ENCODE peak calls at places on chromosomes 16 and 17, in five cellular contexts. E, M, B, G and P are unnamed samples.

GRCh38 chr17:76593338-76593737 is 7.7 kb upstream of the ST6GALNAC2 start:
- DNase-seq in E (no peak), M (no peak), B (no peak), G (peak), P (no peak)

GRCh38 chr17:37488009-37488604 is 1.6 kb upstream of the DUSP14 start:
- DNase-seq in E (no peak), M (no peak), B (no peak), G (peak), P (peak)

GRCh38 chr16:78611318-78611717 is 511.9 kb downstream of the WWOX start:
- DNase-seq in E (no peak), M (no peak), B (no peak), G (no peak), P (no peak)

GRCh38 chr17:78958556-78959191 is 21.0 kb downstream of the LGALS3BP start:
- DNase-seq in E (peak), M (no peak), B (no peak), G (peak), P (no peak)

GRCh38 chr16:3046506-3047386 is at the start of gene MMP25:
- DNase-seq in E (no peak), M (no peak), B (peak), G (no peak), P (no peak)

GRCh38 chr16:1768061-1768766 is 3.1 kb downstream of the NME3 start:
- DNase-seq in E (no peak), M (no peak), B (no peak), G (no peak), P (no peak)

GRCh38 chr17:34584805-34585416 is 5.5 kb downstream of the TMEM132E start:
- DNase-seq in E (no peak), M (no peak), B (no peak), G (peak), P (no peak)

GRCh38 chr17:47286198-47286914 is 32.7 kb downstream of the ITGB3 start:
- DNase-seq in E (no peak), M (no peak), B (no peak), G (no peak), P (no peak)

GRCh38 chr16:22098538-22099255 is 6.4 kb downstream of the VWA3A start:
- DNase-seq in E (no peak), M (peak), B (no peak), G (peak), P (peak)

GRCh38 chr16:30876867-30877266 is 17.0 kb downstream of the BCL7C start:
- DNase-seq in E (no peak), M (no peak), B (no peak), G (peak), P (peak)

GRCh38 chr16:89815639-89816348 is 653 bp downstream of the FANCA start:
- DNase-seq in E (no peak), M (no peak), B (peak), G (peak), P (peak)

GRCh38 chr17:34755981-34756669 is 176.7 kb downstream of the TMEM132E start:
- DNase-seq in E (peak), M (no peak), B (no peak), G (no peak), P (no peak)

GRCh38 chr17:3794890-3795757 is 5.9 kb downstream of the ITGAE start:
- DNase-seq in E (no peak), M (no peak), B (no peak), G (no peak), P (peak)

GRCh38 chr16:83957296-83957855 is 4.3 kb downstream of the OSGIN1 start:
- DNase-seq in E (no peak), M (no peak), B (no peak), G (no peak), P (no peak)

GRCh38 chr16:83953796-83954576 is 946 bp downstream of the OSGIN1 start:
- DNase-seq in E (no peak), M (no peak), B (no peak), G (peak), P (peak)

GRCh38 chr16:83954577-83955016 is 1.6 kb downstream of the OSGIN1 start:
- DNase-seq in E (peak), M (no peak), B (no peak), G (peak), P (peak)

GRCh38 chr16:83956336-83957289 is 3.6 kb downstream of the OSGIN1 start:
- DNase-seq in E (peak), M (peak), B (peak), G (peak), P (peak)

GRCh38 chr16:83955218-83956130 is 2.4 kb downstream of the OSGIN1 start:
- DNase-seq in E (no peak), M (no peak), B (no peak), G (no peak), P (peak)
- H4K91ac ChIP-seq in E (no peak), M (peak), B (no peak), G (no peak), P (no peak)

GRCh38 chr16:49970818-49971431 is 54.1 kb upstream of the CNEP1R1 start:
- DNase-seq in E (no peak), M (no peak), B (no peak), G (peak), P (no peak)
- H2BK12ac ChIP-seq in E (no peak), M (no peak), B (no peak), G (no peak), P (no peak)

GRCh38 chr17:42131232-42131631 is 8.6 kb downstream of the HSPB9 start:
- DNase-seq in E (no peak), M (no peak), B (no peak), G (no peak), P (no peak)
- H2BK5ac ChIP-seq in E (no peak), M (no peak), B (no peak), G (no peak), P (no peak)

DNA sequence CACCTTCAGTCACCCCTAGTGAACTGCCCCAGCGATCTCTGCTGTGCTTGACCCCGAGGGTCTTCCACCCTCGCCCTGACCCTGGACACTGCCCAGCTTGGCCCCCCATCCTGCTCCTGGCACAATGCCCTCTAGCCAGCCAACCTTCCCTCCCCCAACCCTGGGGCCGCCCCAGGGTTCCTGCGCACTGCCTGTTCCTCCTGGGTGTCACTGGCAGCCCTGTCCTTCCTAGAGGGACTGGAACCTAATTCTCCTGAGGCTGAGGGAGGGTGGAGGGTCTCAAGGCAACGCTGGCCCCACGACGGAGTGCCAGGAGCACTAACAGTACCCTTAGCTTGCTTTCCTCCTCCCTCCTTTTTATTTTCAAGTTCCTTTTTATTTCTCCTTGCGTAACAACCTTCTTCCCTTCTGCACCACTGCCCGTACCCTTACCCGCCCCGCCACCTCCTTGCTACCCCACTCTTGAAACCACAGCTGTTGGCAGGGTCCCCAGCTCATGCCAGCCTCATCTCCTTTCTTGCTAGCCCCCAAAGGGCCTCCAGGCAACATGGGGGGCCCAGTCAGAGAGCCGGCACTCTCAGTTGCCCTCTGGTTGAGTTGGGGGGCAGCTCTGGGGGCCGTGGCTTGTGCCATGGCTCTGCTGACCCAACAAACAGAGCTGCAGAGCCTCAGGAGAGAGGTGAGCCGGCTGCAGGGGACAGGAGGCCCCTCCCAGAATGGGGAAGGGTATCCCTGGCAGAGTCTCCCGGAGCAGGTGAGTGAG is at the start of gene TNFSF13:
- DNase-seq in E (no peak), M (no peak), B (no peak), G (no peak), P (no peak)
- H4K91ac ChIP-seq in E (no peak), M (no peak), B (peak), G (peak), P (peak)

GRCh38 chr16:87335968-87336849 is 19.0 kb upstream of the C16orf95 start:
- DNase-seq in E (no peak), M (no peak), B (no peak), G (no peak), P (no peak)
- H2BK12ac ChIP-seq in E (no peak), M (no peak), B (no peak), G (no peak), P (no peak)

GRCh38 chr17:43579570-43580140 is 33.5 kb upstream of the ETV4 start:
- DNase-seq in E (no peak), M (no peak), B (no peak), G (peak), P (peak)
- H2BK5ac ChIP-seq in E (no peak), M (no peak), B (peak), G (peak), P (no peak)

GRCh38 chr17:29386760-29387159 is 3.4 kb upstream of the TAOK1 start:
- DNase-seq in E (no peak), M (no peak), B (no peak), G (no peak), P (no peak)

GRCh38 chr17:29390856-29391631 is 881 bp downstream of the TAOK1 start:
- DNase-seq in E (peak), M (no peak), B (peak), G (peak), P (peak)

GRCh38 chr17:29388937-29389336 is 1.2 kb upstream of the TAOK1 start:
- DNase-seq in E (no peak), M (no peak), B (no peak), G (no peak), P (no peak)

GRCh38 chr17:29393451-29393850 is 3.3 kb downstream of the TAOK1 start:
- DNase-seq in E (no peak), M (no peak), B (no peak), G (peak), P (peak)

GRCh38 chr17:29389994-29390855 is at the start of gene TAOK1:
- DNase-seq in E (peak), M (peak), B (peak), G (peak), P (peak)
- H4K91ac ChIP-seq in E (peak), M (peak), B (peak), G (peak), P (peak)

DNA sequence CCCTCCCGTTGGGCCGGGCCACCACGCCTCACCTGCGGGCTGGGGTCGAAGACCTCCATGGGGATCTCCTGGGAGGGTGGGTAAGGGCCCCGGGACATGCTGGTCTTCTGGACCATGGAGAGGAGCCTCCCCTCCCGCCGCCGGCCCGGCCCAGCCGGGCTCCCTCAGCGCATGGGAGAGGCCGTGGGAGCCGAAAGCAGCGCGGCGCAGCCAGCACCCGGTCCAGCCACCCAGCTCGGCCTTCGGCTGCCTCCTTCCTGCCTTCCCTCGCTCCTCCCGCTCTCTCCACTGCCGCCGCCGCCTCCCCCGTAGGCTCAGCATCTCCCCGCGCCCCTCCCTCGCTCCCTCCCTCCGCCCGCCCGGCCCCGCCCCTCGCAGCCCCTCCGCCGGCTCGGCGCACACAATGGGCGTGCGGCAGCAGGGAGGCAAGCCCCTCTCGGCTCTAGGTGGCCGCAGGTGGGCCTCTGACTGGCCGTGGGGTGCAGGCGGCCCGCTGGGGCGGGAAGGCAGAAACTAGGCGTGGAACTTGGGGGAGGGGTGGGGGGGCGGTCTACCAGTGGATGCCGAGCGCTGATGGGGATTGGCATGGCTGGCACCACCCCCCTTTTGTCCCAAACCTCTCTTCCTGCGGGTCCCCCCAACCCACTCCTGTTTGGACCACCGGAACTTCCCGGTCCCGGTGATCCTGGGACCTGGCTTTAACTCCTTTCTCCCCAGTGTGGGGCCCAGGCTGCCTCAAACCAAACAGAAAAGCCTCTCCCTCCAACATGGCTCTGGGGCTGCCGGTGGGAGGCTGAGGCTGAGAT is at the start of gene CACNB1:
- DNase-seq in E (peak), M (peak), B (peak), G (peak), P (peak)
- H2BK12ac ChIP-seq in E (no peak), M (no peak), B (peak), G (no peak), P (peak)